ENCODE peak calls at places on chromosomes 7 and 10, in four cellular contexts. One of them, this sample, is unnamed.

GRCh38 chr10:133299224-133299623 is 9.4 kb downstream of the TUBGCP2 start:
- DNase-seq in EH: no peak
- DNase-seq in dermis microvascular lymphatic vessel endothelial cell: no peak
- DNase-seq in NCI-H2029 treated with DMSO at 0.1 percent for 48 hours: no peak
- DNase-seq in this sample: no peak

GRCh38 chr7:7176421-7177043 is 5.8 kb upstream of the C1GALT1 start:
- DNase-seq in dermis microvascular lymphatic vessel endothelial cell: peak
- DNase-seq in EH: peak
- DNase-seq in NCI-H2029 treated with DMSO at 0.1 percent for 48 hours: no peak
- DNase-seq in this sample: peak

GRCh38 chr7:70569335-70569819 is 562.6 kb upstream of the GALNT17 start:
- DNase-seq in NCI-H2029 treated with DMSO at 0.1 percent for 48 hours: peak
- DNase-seq in dermis microvascular lymphatic vessel endothelial cell: no peak
- DNase-seq in EH: no peak
- DNase-seq in this sample: no peak

GRCh38 chr10:52483587-52483986 is 169.5 kb downstream of the DKK1 start:
- DNase-seq in EH: no peak
- DNase-seq in dermis microvascular lymphatic vessel endothelial cell: no peak
- DNase-seq in NCI-H2029 treated with DMSO at 0.1 percent for 48 hours: no peak
- DNase-seq in this sample: no peak

GRCh38 chr7:2555121-2556052 is at the start of gene BRAT1:
- DNase-seq in NCI-H2029 treated with DMSO at 0.1 percent for 48 hours: peak
- DNase-seq in EH: peak
- DNase-seq in dermis microvascular lymphatic vessel endothelial cell: peak
- DNase-seq in this sample: peak

GRCh38 chr10:116910924-116911323 is 61.6 kb downstream of the ENO4 start:
- DNase-seq in NCI-H2029 treated with DMSO at 0.1 percent for 48 hours: no peak
- DNase-seq in EH: no peak
- DNase-seq in dermis microvascular lymphatic vessel endothelial cell: no peak
- DNase-seq in this sample: no peak

GRCh38 chr10:52279546-52279945 is 34.5 kb upstream of the DKK1 start:
- DNase-seq in EH: no peak
- DNase-seq in dermis microvascular lymphatic vessel endothelial cell: no peak
- DNase-seq in NCI-H2029 treated with DMSO at 0.1 percent for 48 hours: no peak
- DNase-seq in this sample: no peak

GRCh38 chr10:112456533-112456932 is 9.5 kb downstream of the VTI1A start:
- DNase-seq in EH: no peak
- DNase-seq in dermis microvascular lymphatic vessel endothelial cell: no peak
- DNase-seq in NCI-H2029 treated with DMSO at 0.1 percent for 48 hours: no peak
- DNase-seq in this sample: no peak

GRCh38 chr10:56068040-56068439 is 293.0 kb downstream of the ZWINT start:
- DNase-seq in NCI-H2029 treated with DMSO at 0.1 percent for 48 hours: no peak
- DNase-seq in dermis microvascular lymphatic vessel endothelial cell: no peak
- DNase-seq in EH: no peak
- DNase-seq in this sample: no peak

GRCh38 chr10:130983749-130984148 is 327.8 kb downstream of the TCERG1L start:
- DNase-seq in EH: no peak
- DNase-seq in NCI-H2029 treated with DMSO at 0.1 percent for 48 hours: no peak
- DNase-seq in dermis microvascular lymphatic vessel endothelial cell: no peak
- DNase-seq in this sample: no peak

GRCh38 chr10:109929501-109930219 is 6.3 kb upstream of the XPNPEP1 start:
- DNase-seq in NCI-H2029 treated with DMSO at 0.1 percent for 48 hours: no peak
- DNase-seq in dermis microvascular lymphatic vessel endothelial cell: no peak
- DNase-seq in EH: peak
- DNase-seq in this sample: no peak

GRCh38 chr10:4819707-4820106 is 6.3 kb upstream of the AKR1E2 start:
- DNase-seq in dermis microvascular lymphatic vessel endothelial cell: no peak
- DNase-seq in EH: no peak
- DNase-seq in NCI-H2029 treated with DMSO at 0.1 percent for 48 hours: no peak
- DNase-seq in this sample: no peak

GRCh38 chr10:89073719-89074118 is 83.1 kb downstream of the FAS start:
- DNase-seq in dermis microvascular lymphatic vessel endothelial cell: no peak
- DNase-seq in NCI-H2029 treated with DMSO at 0.1 percent for 48 hours: no peak
- DNase-seq in EH: peak
- DNase-seq in this sample: peak

GRCh38 chr7:124667312-124667711 is 98.3 kb downstream of the GPR37 start:
- DNase-seq in dermis microvascular lymphatic vessel endothelial cell: no peak
- DNase-seq in EH: peak
- DNase-seq in NCI-H2029 treated with DMSO at 0.1 percent for 48 hours: peak
- DNase-seq in this sample: no peak

GRCh38 chr7:92246363-92247101 is 758 bp downstream of the ANKIB1 start:
- DNase-seq in dermis microvascular lymphatic vessel endothelial cell: peak
- DNase-seq in EH: peak
- DNase-seq in NCI-H2029 treated with DMSO at 0.1 percent for 48 hours: no peak
- DNase-seq in this sample: no peak

GRCh38 chr7:39754326-39755120 is 131.2 kb downstream of the RALA start:
- DNase-seq in EH: peak
- DNase-seq in NCI-H2029 treated with DMSO at 0.1 percent for 48 hours: no peak
- DNase-seq in dermis microvascular lymphatic vessel endothelial cell: peak
- DNase-seq in this sample: peak

This sample was measured in pulmonary artery endothelial cell.